ENCODE peak calls at places on chromosomes 1 and 21, in seven cellular contexts. L is A549, A is uterus, S is prostate gland, H is H1, K is IMR-90, M is tibial nerve. G is an unnamed sample.

GRCh38 chr1:216531308-216532239 is 108.3 kb upstream of the USH2A start:
- DNase-seq in L (no peak), M (no peak), A (no peak), S (peak; percentile 12), H (no peak), K (peak; percentile 41), G (no peak)

GRCh38 chr1:57424231-57425027 is 569 bp upstream of the DAB1 start:
- DNase-seq in S (peak; percentile 5), K (peak; percentile 41), A (no peak), M (no peak), L (peak; percentile 12), H (peak; percentile 87), G (no peak)

GRCh38 chr1:238681451-238681850 is 704.9 kb upstream of the CHRM3 start:
- DNase-seq in A (no peak), M (no peak), H (no peak), L (no peak), S (no peak), K (peak; percentile 5), G (no peak)

GRCh38 chr1:40862008-40862863 is at the start of gene CITED4:
- DNase-seq in S (peak; percentile 96), H (peak; percentile 97), A (peak; percentile 97), L (peak; percentile 95), K (peak; percentile 83), M (peak; percentile 93), G (no peak)

GRCh38 chr1:1402081-1402900 is 3.2 kb upstream of the CCNL2 start:
- DNase-seq in L (peak; percentile 71), H (peak; percentile 77), A (no peak), K (peak; percentile 60), S (no peak), M (no peak), G (no peak)

GRCh38 chr1:66931548-66932124 is 6.8 kb downstream of the MIER1 start:
- DNase-seq in A (no peak), K (no peak), H (no peak), M (no peak), S (no peak), L (no peak), G (no peak)

GRCh38 chr1:1179339-1179982 is 5.8 kb downstream of the TTLL10 start:
- DNase-seq in A (no peak), M (no peak), H (no peak), S (no peak), L (no peak), K (no peak), G (no peak)

GRCh38 chr1:234611153-234611798 is 1.3 kb upstream of the IRF2BP2 start:
- DNase-seq in K (peak; percentile 83), A (no peak), M (no peak), H (no peak), S (peak; percentile 73), L (peak; percentile 92), G (no peak)

GRCh38 chr1:52697795-52698674 is at the start of gene COA7:
- DNase-seq in A (peak; percentile 89), L (peak; percentile 84), K (peak; percentile 71), M (peak; percentile 81), S (peak; percentile 85), H (peak; percentile 88), G (peak; percentile 90)

GRCh38 chr1:247357062-247357780 is 25.6 kb upstream of the ZNF496 start:
- DNase-seq in A (no peak), H (no peak), K (peak; percentile 91), L (no peak), S (no peak), M (no peak), G (no peak)

GRCh38 chr1:6005276-6005917 is 13.2 kb upstream of the NPHP4 start:
- DNase-seq in S (no peak), H (no peak), K (no peak), A (no peak), L (no peak), M (no peak), G (no peak)

GRCh38 chr1:85264150-85264549 is 4.7 kb upstream of the C1orf52 start:
- DNase-seq in L (no peak), S (no peak), H (no peak), A (no peak), K (peak; percentile 50), M (no peak), G (no peak)

GRCh38 chr1:193568451-193568985 is 382.1 kb upstream of the B3GALT2 start:
- DNase-seq in L (no peak), A (no peak), H (no peak), K (no peak), S (no peak), M (no peak), G (no peak)

GRCh38 chr21:30714946-30715345 is 3.6 kb downstream of the KRTAP21-3 start:
- DNase-seq in S (no peak), M (no peak), A (no peak), L (no peak), H (no peak), K (no peak), G (no peak)

GRCh38 chr1:201364808-201365105 is 12.7 kb downstream of the TNNT2 start:
- DNase-seq in K (no peak), S (no peak), M (no peak), L (no peak), H (no peak), A (no peak), G (no peak)

GRCh38 chr1:19469004-19469403 is 16.3 kb downstream of the CAPZB start:
- DNase-seq in H (no peak), L (no peak), K (no peak), S (no peak), M (no peak), A (no peak), G (no peak)

GRCh38 chr1:19465650-19466049 is 19.7 kb downstream of the CAPZB start:
- DNase-seq in M (no peak), H (no peak), L (no peak), S (no peak), A (no peak), K (no peak), G (no peak)

GRCh38 chr1:19467199-19468187 is 17.8 kb downstream of the CAPZB start:
- DNase-seq in A (no peak), K (no peak), H (no peak), S (no peak), M (no peak), L (no peak), G (no peak)

GRCh38 chr1:19466112-19466561 is 19.2 kb downstream of the CAPZB start:
- DNase-seq in L (no peak), M (no peak), H (no peak), A (no peak), K (no peak), S (no peak), G (no peak)

DNA sequence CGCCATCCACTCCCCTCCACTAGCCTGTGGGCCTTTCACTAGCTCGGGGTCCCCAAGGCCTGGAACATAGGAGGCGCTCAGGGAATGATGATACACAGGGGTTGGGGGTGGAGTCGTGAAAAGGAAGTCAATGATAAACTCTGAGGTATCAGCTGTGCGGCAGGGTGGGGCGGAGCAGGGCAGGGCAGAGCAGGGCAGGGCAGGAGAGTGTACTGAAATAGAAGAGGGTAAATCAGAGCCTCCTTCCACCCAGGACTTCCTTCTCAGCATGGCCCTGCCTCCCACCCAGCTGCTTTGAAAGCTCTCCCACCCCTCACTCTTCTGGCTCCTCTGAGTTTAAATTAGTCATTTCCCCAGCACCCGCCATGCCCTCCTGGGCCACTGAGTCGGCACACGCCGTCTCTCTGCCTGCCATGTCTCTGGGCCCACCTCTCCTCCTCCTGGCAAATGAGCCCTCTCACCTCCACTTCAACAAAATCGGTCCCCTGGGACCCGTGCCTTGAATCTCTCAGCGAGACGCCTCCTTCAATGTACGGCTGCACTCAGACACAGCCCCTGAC is 16.9 kb downstream of the CAPZB start:
- DNase-seq in S (no peak), K (no peak), M (no peak), A (no peak), L (peak; percentile 58), H (no peak), G (no peak)
- TF ChIP-seq POLR2A in S (no peak), K (no peak), M (no peak), A (no peak), L (no peak), H (no peak), G (no peak)

DNA sequence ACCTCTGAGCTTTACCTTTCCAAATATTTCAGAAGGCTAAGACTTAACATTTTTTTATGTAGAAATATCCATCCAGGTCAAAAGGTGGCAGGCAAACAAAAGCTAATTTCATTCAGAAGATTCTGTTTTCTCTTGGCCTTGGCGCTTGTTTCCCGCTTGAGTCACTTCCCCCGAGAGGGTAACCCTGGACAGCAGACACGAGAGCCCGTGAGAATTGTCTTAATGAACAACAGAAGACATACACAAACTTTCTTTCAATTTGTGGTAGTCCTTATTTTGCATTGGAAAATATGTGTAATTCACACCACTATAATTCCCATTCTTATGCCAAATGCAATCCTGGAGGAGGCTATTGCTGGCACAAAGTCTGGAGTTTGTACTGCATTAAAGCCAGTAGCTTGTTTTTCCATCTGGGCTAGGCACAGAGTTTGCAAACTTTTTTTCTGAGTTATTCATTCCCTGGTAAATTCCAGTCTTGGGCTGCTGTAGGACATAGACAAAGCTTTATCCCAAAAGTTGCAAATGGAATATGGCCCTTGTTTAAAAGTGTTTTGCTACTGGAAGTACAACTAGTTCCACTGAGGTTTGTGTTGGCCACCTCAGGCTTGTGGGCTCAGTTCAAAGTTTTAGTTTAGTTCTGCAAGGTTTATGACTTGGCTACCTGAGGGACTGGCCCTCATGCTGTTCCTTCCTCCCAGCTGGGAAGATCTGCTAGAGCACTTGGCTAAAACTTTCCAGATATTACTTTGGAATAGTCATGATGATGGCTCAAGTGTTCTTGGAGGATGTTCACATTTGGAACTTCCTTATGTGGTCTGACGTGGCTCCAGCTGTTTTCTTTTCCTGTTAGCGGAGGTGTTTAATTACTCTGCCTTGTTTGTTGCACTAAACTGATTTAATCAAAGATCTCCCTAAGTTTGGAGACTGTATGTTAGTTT is 110.0 kb upstream of the IVNS1ABP start:
- DNase-seq in L (no peak), H (no peak), S (no peak), A (no peak), M (no peak), K (no peak), G (no peak)
- H3K27ac ChIP-seq in L (no peak overlapping the region), H (no peak overlapping the region), S (no peak overlapping the region), A (peak overlapping the region; percentile 27), M (no peak overlapping the region), K (no peak overlapping the region), G (no peak overlapping the region)

DNA sequence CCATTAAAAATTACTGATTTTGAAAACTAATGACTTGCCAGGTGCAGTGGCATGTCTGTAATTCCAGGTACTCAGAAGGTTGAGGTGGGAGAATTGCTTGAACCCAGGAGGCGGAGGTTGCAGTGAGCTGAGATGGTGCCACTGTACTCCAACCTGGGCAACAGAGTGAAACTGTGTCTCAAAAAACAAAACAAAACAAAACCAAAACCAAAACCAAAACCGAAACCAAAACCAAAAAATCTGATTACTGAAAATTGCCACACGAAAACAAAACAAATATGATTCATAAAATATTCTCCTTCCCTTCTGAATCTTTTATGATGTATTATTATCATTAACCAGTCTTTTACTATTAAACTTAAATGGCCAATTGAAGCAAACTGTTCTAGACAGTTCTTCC is 74.1 kb downstream of the SERINC2 start:
- DNase-seq in M (no peak), L (no peak), K (no peak), S (no peak), H (no peak), A (no peak), G (no peak)
- H3K4me3 ChIP-seq in M (no peak overlapping the region), L (no peak overlapping the region), K (no peak overlapping the region), S (no peak overlapping the region), H (no peak overlapping the region), A (no peak overlapping the region), G (no peak overlapping the region)

DNA sequence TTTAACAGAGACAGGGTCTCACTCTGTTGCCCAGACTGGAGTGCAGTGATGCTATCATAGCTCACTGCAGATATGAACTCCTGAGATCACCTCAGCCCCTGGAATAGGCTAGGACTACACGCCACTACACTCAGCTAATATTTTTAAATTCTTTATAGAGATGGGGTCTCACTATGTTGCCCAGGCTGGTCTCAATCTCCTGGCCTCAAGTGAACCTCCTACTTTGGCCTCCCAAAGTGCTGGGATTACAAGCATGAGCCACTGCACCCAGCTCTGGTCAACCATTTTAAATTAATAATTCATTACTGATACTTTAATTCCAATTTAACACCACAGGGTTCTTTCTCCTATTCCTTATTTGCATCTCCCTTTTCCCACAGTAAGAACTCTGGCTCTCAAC is 18.5 kb upstream of the EPS15 start:
- DNase-seq in H (no peak), K (no peak), S (no peak), M (no peak), A (no peak), L (no peak), G (no peak)
- TF ChIP-seq POLR2A in H (no peak), K (no peak), S (no peak), M (no peak), A (no peak), L (no peak), G (no peak)

G was measured in vagina.